ENCODE peak calls at places on chromosome X, in ten cellular contexts. One of them, this sample, is unnamed.

GRCh38 chrX:1139101-1139500 is 73.3 kb downstream of the CRLF2 start:
- DNase-seq in AG04450: no peak
- DNase-seq in sigmoid colon: peak; percentile 9
- DNase-seq in heart left ventricle: no peak
- DNase-seq in AG10803: no peak
- DNase-seq in A549: no peak
- DNase-seq in bronchial epithelial cell: no peak
- DNase-seq in skeletal muscle cell: no peak
- DNase-seq in cardiac muscle cell: no peak
- DNase-seq in H7: no peak
- DNase-seq in this sample: no peak

GRCh38 chrX:57817302-57817701 is 93.0 kb downstream of the ZXDA start:
- DNase-seq in heart left ventricle: no peak
- DNase-seq in A549: no peak
- DNase-seq in AG04450: no peak
- DNase-seq in bronchial epithelial cell: no peak
- DNase-seq in H7: no peak
- DNase-seq in skeletal muscle cell: no peak
- DNase-seq in AG10803: peak; percentile 0
- DNase-seq in sigmoid colon: no peak
- DNase-seq in cardiac muscle cell: peak; percentile 2
- DNase-seq in this sample: no peak

GRCh38 chrX:68203656-68204055 is 229.6 kb downstream of the OPHN1 start:
- DNase-seq in bronchial epithelial cell: no peak
- DNase-seq in H7: no peak
- DNase-seq in skeletal muscle cell: no peak
- DNase-seq in heart left ventricle: no peak
- DNase-seq in AG10803: no peak
- DNase-seq in A549: no peak
- DNase-seq in AG04450: no peak
- DNase-seq in cardiac muscle cell: no peak
- DNase-seq in sigmoid colon: no peak
- DNase-seq in this sample: no peak

GRCh38 chrX:3177851-3178250 is 136.6 kb downstream of the ARSF start:
- DNase-seq in skeletal muscle cell: no peak
- DNase-seq in A549: no peak
- DNase-seq in bronchial epithelial cell: peak; percentile 72
- DNase-seq in cardiac muscle cell: peak; percentile 16
- DNase-seq in AG10803: no peak
- DNase-seq in heart left ventricle: no peak
- DNase-seq in H7: no peak
- DNase-seq in AG04450: no peak
- DNase-seq in sigmoid colon: no peak
- DNase-seq in this sample: no peak

GRCh38 chrX:120207009-120207610 is 43.5 kb upstream of the ZBTB33 start:
- DNase-seq in sigmoid colon: no peak
- DNase-seq in skeletal muscle cell: no peak
- DNase-seq in heart left ventricle: no peak
- DNase-seq in H7: no peak
- DNase-seq in AG04450: no peak
- DNase-seq in A549: peak; percentile 4
- DNase-seq in AG10803: no peak
- DNase-seq in cardiac muscle cell: no peak
- DNase-seq in bronchial epithelial cell: no peak
- DNase-seq in this sample: no peak

GRCh38 chrX:13266641-13267420 is 53.0 kb downstream of the ATXN3L start:
- DNase-seq in A549: no peak
- DNase-seq in AG10803: no peak
- DNase-seq in AG04450: no peak
- DNase-seq in cardiac muscle cell: no peak
- DNase-seq in H7: no peak
- DNase-seq in sigmoid colon: no peak
- DNase-seq in heart left ventricle: no peak
- DNase-seq in bronchial epithelial cell: peak; percentile 83
- DNase-seq in skeletal muscle cell: no peak
- DNase-seq in this sample: no peak

GRCh38 chrX:103941201-103941975 is 21.0 kb upstream of the TMSB15B start:
- DNase-seq in A549: peak; percentile 58
- DNase-seq in AG10803: peak; percentile 53
- DNase-seq in H7: peak; percentile 36
- DNase-seq in heart left ventricle: no peak
- DNase-seq in bronchial epithelial cell: peak; percentile 45
- DNase-seq in skeletal muscle cell: no peak
- DNase-seq in sigmoid colon: no peak
- DNase-seq in AG04450: no peak
- DNase-seq in cardiac muscle cell: peak; percentile 60
- DNase-seq in this sample: peak; percentile 23

GRCh38 chrX:56805399-56805798 is 76.4 kb downstream of the NBDY start:
- DNase-seq in cardiac muscle cell: no peak
- DNase-seq in H7: no peak
- DNase-seq in heart left ventricle: no peak
- DNase-seq in A549: no peak
- DNase-seq in skeletal muscle cell: no peak
- DNase-seq in AG04450: no peak
- DNase-seq in AG10803: no peak
- DNase-seq in bronchial epithelial cell: no peak
- DNase-seq in sigmoid colon: no peak
- DNase-seq in this sample: no peak

GRCh38 chrX:153626863-153627674 is 19.9 kb upstream of the DUSP9 start:
- DNase-seq in AG10803: no peak
- DNase-seq in A549: no peak
- DNase-seq in skeletal muscle cell: no peak
- DNase-seq in cardiac muscle cell: no peak
- DNase-seq in H7: peak; percentile 26
- DNase-seq in heart left ventricle: no peak
- DNase-seq in AG04450: no peak
- DNase-seq in bronchial epithelial cell: no peak
- DNase-seq in sigmoid colon: no peak
- DNase-seq in this sample: no peak

GRCh38 chrX:107574711-107575110 is 53.6 kb upstream of the PRPS1 start:
- DNase-seq in AG04450: no peak
- DNase-seq in sigmoid colon: no peak
- DNase-seq in bronchial epithelial cell: peak; percentile 27
- DNase-seq in H7: no peak
- DNase-seq in heart left ventricle: no peak
- DNase-seq in AG10803: peak; percentile 36
- DNase-seq in A549: no peak
- DNase-seq in skeletal muscle cell: no peak
- DNase-seq in cardiac muscle cell: peak; percentile 14
- DNase-seq in this sample: no peak

GRCh38 chrX:107579956-107580355 is 48.4 kb upstream of the PRPS1 start:
- DNase-seq in A549: no peak
- DNase-seq in cardiac muscle cell: no peak
- DNase-seq in skeletal muscle cell: no peak
- DNase-seq in bronchial epithelial cell: peak; percentile 37
- DNase-seq in heart left ventricle: no peak
- DNase-seq in H7: no peak
- DNase-seq in sigmoid colon: no peak
- DNase-seq in AG10803: peak; percentile 28
- DNase-seq in AG04450: peak; percentile 42
- DNase-seq in this sample: no peak

GRCh38 chrX:107576841-107577240 is 51.5 kb upstream of the PRPS1 start:
- DNase-seq in A549: no peak
- DNase-seq in skeletal muscle cell: no peak
- DNase-seq in AG04450: no peak
- DNase-seq in cardiac muscle cell: no peak
- DNase-seq in sigmoid colon: no peak
- DNase-seq in bronchial epithelial cell: no peak
- DNase-seq in heart left ventricle: no peak
- DNase-seq in AG10803: no peak
- DNase-seq in H7: no peak
- DNase-seq in this sample: no peak

GRCh38 chrX:107576392-107576791 is 51.9 kb upstream of the PRPS1 start:
- DNase-seq in skeletal muscle cell: no peak
- DNase-seq in AG04450: no peak
- DNase-seq in sigmoid colon: no peak
- DNase-seq in heart left ventricle: no peak
- DNase-seq in AG10803: no peak
- DNase-seq in H7: no peak
- DNase-seq in bronchial epithelial cell: no peak
- DNase-seq in A549: no peak
- DNase-seq in cardiac muscle cell: no peak
- DNase-seq in this sample: no peak

GRCh38 chrX:107577933-107578332 is 50.4 kb upstream of the PRPS1 start:
- DNase-seq in heart left ventricle: no peak
- DNase-seq in AG10803: no peak
- DNase-seq in cardiac muscle cell: no peak
- DNase-seq in bronchial epithelial cell: no peak
- DNase-seq in H7: no peak
- DNase-seq in AG04450: no peak
- DNase-seq in skeletal muscle cell: no peak
- DNase-seq in sigmoid colon: no peak
- DNase-seq in A549: no peak
- DNase-seq in this sample: no peak
- H3K4me3 ChIP-seq in heart left ventricle: no peak overlapping the region
- H3K4me3 ChIP-seq in AG10803: no peak overlapping the region
- H3K4me3 ChIP-seq in cardiac muscle cell: no peak overlapping the region
- H3K4me3 ChIP-seq in bronchial epithelial cell: no peak overlapping the region
- H3K4me3 ChIP-seq in H7: no peak overlapping the region
- H3K4me3 ChIP-seq in AG04450: no peak overlapping the region
- H3K4me3 ChIP-seq in skeletal muscle cell: no peak overlapping the region
- H3K4me3 ChIP-seq in sigmoid colon: no peak overlapping the region
- H3K4me3 ChIP-seq in A549: no peak overlapping the region
- H3K4me3 ChIP-seq in this sample: no peak overlapping the region

GRCh38 chrX:24173115-24173847 is 23.8 kb downstream of the ZFX start:
- DNase-seq in sigmoid colon: no peak
- DNase-seq in skeletal muscle cell: no peak
- DNase-seq in AG10803: no peak
- DNase-seq in bronchial epithelial cell: no peak
- DNase-seq in cardiac muscle cell: no peak
- DNase-seq in heart left ventricle: no peak
- DNase-seq in AG04450: no peak
- DNase-seq in H7: no peak
- DNase-seq in A549: no peak
- DNase-seq in this sample: no peak

GRCh38 chrX:24168807-24169206 is 19.3 kb downstream of the ZFX start:
- DNase-seq in bronchial epithelial cell: no peak
- DNase-seq in AG04450: no peak
- DNase-seq in skeletal muscle cell: no peak
- DNase-seq in heart left ventricle: no peak
- DNase-seq in A549: no peak
- DNase-seq in sigmoid colon: no peak
- DNase-seq in H7: no peak
- DNase-seq in AG10803: no peak
- DNase-seq in cardiac muscle cell: no peak
- DNase-seq in this sample: no peak

GRCh38 chrX:24166078-24166477 is 16.5 kb downstream of the ZFX start:
- DNase-seq in heart left ventricle: no peak
- DNase-seq in H7: no peak
- DNase-seq in AG10803: no peak
- DNase-seq in AG04450: no peak
- DNase-seq in cardiac muscle cell: no peak
- DNase-seq in skeletal muscle cell: no peak
- DNase-seq in sigmoid colon: no peak
- DNase-seq in bronchial epithelial cell: no peak
- DNase-seq in A549: no peak
- DNase-seq in this sample: no peak

GRCh38 chrX:24169211-24169610 is 19.7 kb downstream of the ZFX start:
- DNase-seq in heart left ventricle: no peak
- DNase-seq in bronchial epithelial cell: no peak
- DNase-seq in AG10803: peak; percentile 45
- DNase-seq in AG04450: no peak
- DNase-seq in H7: no peak
- DNase-seq in cardiac muscle cell: no peak
- DNase-seq in sigmoid colon: no peak
- DNase-seq in skeletal muscle cell: no peak
- DNase-seq in A549: no peak
- DNase-seq in this sample: no peak

GRCh38 chrX:24167719-24168472 is 18.4 kb downstream of the ZFX start:
- DNase-seq in sigmoid colon: no peak
- DNase-seq in A549: no peak
- DNase-seq in heart left ventricle: no peak
- DNase-seq in cardiac muscle cell: no peak
- DNase-seq in AG04450: no peak
- DNase-seq in skeletal muscle cell: no peak
- DNase-seq in bronchial epithelial cell: no peak
- DNase-seq in AG10803: no peak
- DNase-seq in H7: no peak
- DNase-seq in this sample: no peak
- H3K4me3 ChIP-seq in sigmoid colon: no peak overlapping the region
- H3K4me3 ChIP-seq in A549: no peak overlapping the region
- H3K4me3 ChIP-seq in heart left ventricle: no peak overlapping the region
- H3K4me3 ChIP-seq in cardiac muscle cell: no peak overlapping the region
- H3K4me3 ChIP-seq in AG04450: no peak overlapping the region
- H3K4me3 ChIP-seq in skeletal muscle cell: no peak overlapping the region
- H3K4me3 ChIP-seq in bronchial epithelial cell: no peak overlapping the region
- H3K4me3 ChIP-seq in AG10803: no peak overlapping the region
- H3K4me3 ChIP-seq in H7: no peak overlapping the region
- H3K4me3 ChIP-seq in this sample: no peak overlapping the region

GRCh38 chrX:24387724-24388123 is 27.3 kb downstream of the SUPT20HL1 start:
- DNase-seq in skeletal muscle cell: no peak
- DNase-seq in H7: no peak
- DNase-seq in A549: no peak
- DNase-seq in AG04450: no peak
- DNase-seq in bronchial epithelial cell: no peak
- DNase-seq in sigmoid colon: no peak
- DNase-seq in heart left ventricle: no peak
- DNase-seq in AG10803: no peak
- DNase-seq in cardiac muscle cell: no peak
- DNase-seq in this sample: no peak
- H3K4me3 ChIP-seq in skeletal muscle cell: no peak overlapping the region
- H3K4me3 ChIP-seq in H7: no peak overlapping the region
- H3K4me3 ChIP-seq in A549: no peak overlapping the region
- H3K4me3 ChIP-seq in AG04450: no peak overlapping the region
- H3K4me3 ChIP-seq in bronchial epithelial cell: no peak overlapping the region
- H3K4me3 ChIP-seq in sigmoid colon: no peak overlapping the region
- H3K4me3 ChIP-seq in heart left ventricle: no peak overlapping the region
- H3K4me3 ChIP-seq in AG10803: no peak overlapping the region
- H3K4me3 ChIP-seq in cardiac muscle cell: no peak overlapping the region
- H3K4me3 ChIP-seq in this sample: no peak overlapping the region

GRCh38 chrX:70478521-70478920 is 33.9 kb downstream of the DLG3 start:
- DNase-seq in sigmoid colon: no peak
- DNase-seq in skeletal muscle cell: no peak
- DNase-seq in AG10803: no peak
- DNase-seq in cardiac muscle cell: no peak
- DNase-seq in heart left ventricle: no peak
- DNase-seq in bronchial epithelial cell: no peak
- DNase-seq in AG04450: no peak
- DNase-seq in A549: no peak
- DNase-seq in H7: no peak
- DNase-seq in this sample: no peak

GRCh38 chrX:70480660-70481018 is 36.0 kb downstream of the DLG3 start:
- DNase-seq in sigmoid colon: no peak
- DNase-seq in A549: no peak
- DNase-seq in bronchial epithelial cell: no peak
- DNase-seq in cardiac muscle cell: peak; percentile 45
- DNase-seq in heart left ventricle: peak; percentile 46
- DNase-seq in AG10803: no peak
- DNase-seq in H7: no peak
- DNase-seq in skeletal muscle cell: no peak
- DNase-seq in AG04450: no peak
- DNase-seq in this sample: no peak

GRCh38 chrX:70479970-70480659 is 35.5 kb downstream of the DLG3 start:
- DNase-seq in bronchial epithelial cell: peak; percentile 10
- DNase-seq in cardiac muscle cell: peak; percentile 54
- DNase-seq in AG10803: no peak
- DNase-seq in A549: peak; percentile 30
- DNase-seq in sigmoid colon: no peak
- DNase-seq in H7: no peak
- DNase-seq in heart left ventricle: peak; percentile 25
- DNase-seq in skeletal muscle cell: no peak
- DNase-seq in AG04450: no peak
- DNase-seq in this sample: no peak

GRCh38 chrX:70477734-70478075 is 33.1 kb downstream of the DLG3 start:
- DNase-seq in AG10803: no peak
- DNase-seq in sigmoid colon: no peak
- DNase-seq in bronchial epithelial cell: no peak
- DNase-seq in H7: no peak
- DNase-seq in A549: no peak
- DNase-seq in skeletal muscle cell: no peak
- DNase-seq in heart left ventricle: no peak
- DNase-seq in cardiac muscle cell: no peak
- DNase-seq in AG04450: no peak
- DNase-seq in this sample: no peak

GRCh38 chrX:70479197-70479969 is 34.7 kb downstream of the DLG3 start:
- DNase-seq in cardiac muscle cell: peak; percentile 64
- DNase-seq in heart left ventricle: no peak
- DNase-seq in AG04450: peak; percentile 29
- DNase-seq in skeletal muscle cell: peak; percentile 33
- DNase-seq in sigmoid colon: no peak
- DNase-seq in bronchial epithelial cell: peak; percentile 78
- DNase-seq in A549: peak; percentile 58
- DNase-seq in H7: no peak
- DNase-seq in AG10803: peak; percentile 54
- DNase-seq in this sample: peak; percentile 38
- H3K4me3 ChIP-seq in cardiac muscle cell: no peak overlapping the region
- H3K4me3 ChIP-seq in heart left ventricle: no peak overlapping the region
- H3K4me3 ChIP-seq in AG04450: no peak overlapping the region
- H3K4me3 ChIP-seq in skeletal muscle cell: no peak overlapping the region
- H3K4me3 ChIP-seq in sigmoid colon: no peak overlapping the region
- H3K4me3 ChIP-seq in bronchial epithelial cell: no peak overlapping the region
- H3K4me3 ChIP-seq in A549: no peak overlapping the region
- H3K4me3 ChIP-seq in H7: no peak overlapping the region
- H3K4me3 ChIP-seq in AG10803: no peak overlapping the region
- H3K4me3 ChIP-seq in this sample: no peak overlapping the region

This sample was measured in astrocyte of the cerebellum.